ENCODE peak calls at places on chromosome X, in six cellular contexts. E, T, X, C, M and O are unnamed samples.

GRCh38 chrX:18883961-18884765 is 99.8 kb downstream of the PHKA2 start:
- DNase-seq in E (no peak), T (no peak), X (no peak), C (no peak), M (no peak), O (no peak)

GRCh38 chrX:12890467-12890866 is 16.0 kb upstream of the TLR8 start:
- DNase-seq in E (no peak), T (no peak), X (no peak), C (no peak), M (no peak), O (no peak)

GRCh38 chrX:46710927-46711623 is 47.8 kb downstream of the SLC9A7 start:
- DNase-seq in E (no peak), T (no peak), X (no peak), C (no peak), M (no peak), O (no peak)

GRCh38 chrX:134172588-134173259 is 64.3 kb upstream of the CCDC160 start:
- DNase-seq in E (peak), T (peak), X (no peak), C (no peak), M (no peak), O (no peak)

GRCh38 chrX:11105080-11105479 is 6.1 kb upstream of the HCCS start:
- DNase-seq in E (no peak), T (no peak), X (peak), C (peak), M (peak), O (peak)

GRCh38 chrX:96389314-96390048 is 295.2 kb upstream of the DIAPH2 start:
- DNase-seq in E (no peak), T (no peak), X (no peak), C (peak), M (no peak), O (peak)

GRCh38 chrX:2252331-2253065 is 248.3 kb downstream of the DHRSX start:
- DNase-seq in E (no peak), T (no peak), X (no peak), C (no peak), M (no peak), O (no peak)

GRCh38 chrX:129980540-129981206 is 1.8 kb upstream of the BCORL1 start:
- DNase-seq in E (peak), T (peak), X (no peak), C (no peak), M (no peak), O (no peak)

GRCh38 chrX:69988955-69989394 is 60.8 kb downstream of the AWAT2 start:
- DNase-seq in E (no peak), T (no peak), X (no peak), C (peak), M (no peak), O (peak)

GRCh38 chrX:44071847-44072545 is 98.8 kb upstream of the NDP start:
- DNase-seq in E (no peak), T (no peak), X (peak), C (peak), M (peak), O (peak)

GRCh38 chrX:129726307-129727111 is 12.3 kb upstream of the XPNPEP2 start:
- DNase-seq in E (no peak), T (peak), X (peak), C (peak), M (peak), O (peak)

GRCh38 chrX:149469406-149469805 is 35.7 kb downstream of the IDS start:
- DNase-seq in E (no peak), T (no peak), X (no peak), C (no peak), M (no peak), O (no peak)

GRCh38 chrX:129522184-129523059 is 868 bp downstream of the SMARCA1 start:
- DNase-seq in E (no peak), T (peak), X (peak), C (peak), M (peak), O (peak)

GRCh38 chrX:150455220-150455618 is 92.1 kb downstream of the MAMLD1 start:
- DNase-seq in E (no peak), T (no peak), X (no peak), C (no peak), M (no peak), O (no peak)

GRCh38 chrX:115687595-115687994 is 126.6 kb downstream of the PLS3 start:
- DNase-seq in E (no peak), T (no peak), X (no peak), C (no peak), M (no peak), O (no peak)

GRCh38 chrX:115939070-115939469 is 231.5 kb upstream of the AGTR2 start:
- DNase-seq in E (no peak), T (no peak), X (no peak), C (no peak), M (no peak), O (no peak)

GRCh38 chrX:21932277-21932996 is 8.1 kb upstream of the SMS start:
- DNase-seq in E (no peak), T (no peak), X (peak), C (peak), M (peak), O (peak)

GRCh38 chrX:133232331-133232730 is 14.2 kb upstream of the TFDP3 start:
- DNase-seq in E (no peak), T (no peak), X (no peak), C (no peak), M (no peak), O (peak)

GRCh38 chrX:41599507-41599906 is 89.3 kb upstream of the GPR34 start:
- DNase-seq in E (no peak), T (no peak), X (no peak), C (no peak), M (no peak), O (no peak)

GRCh38 chrX:32745323-32745722 is 466.0 kb downstream of the DMD start:
- DNase-seq in E (no peak), T (no peak), X (no peak), C (no peak), M (no peak), O (peak)

GRCh38 chrX:123988423-123989116 is 27.1 kb downstream of the STAG2 start:
- DNase-seq in E (no peak), T (no peak), X (no peak), C (no peak), M (no peak), O (no peak)

GRCh38 chrX:11953615-11954014 is 184.7 kb upstream of the FRMPD4 start:
- DNase-seq in E (no peak), T (no peak), X (peak), C (peak), M (peak), O (peak)

GRCh38 chrX:110087485-110088356 is 84.8 kb downstream of the TMEM164 start:
- DNase-seq in E (no peak), T (no peak), X (peak), C (peak), M (peak), O (peak)

GRCh38 chrX:84340981-84341380 is 153.0 kb upstream of the RPS6KA6 start:
- DNase-seq in E (no peak), T (no peak), X (peak), C (peak), M (peak), O (peak)

GRCh38 chrX:14501312-14501711 is 28.0 kb upstream of the GLRA2 start:
- DNase-seq in E (no peak), T (no peak), X (no peak), C (no peak), M (no peak), O (no peak)

GRCh38 chrX:100512471-100512870 is 72.3 kb upstream of the TNMD start:
- DNase-seq in E (no peak), T (no peak), X (no peak), C (peak), M (no peak), O (peak)

GRCh38 chrX:120697053-120697452 is 67.2 kb upstream of the C1GALT1C1 start:
- DNase-seq in E (no peak), T (no peak), X (no peak), C (no peak), M (no peak), O (no peak)

GRCh38 chrX:154733072-154733425 is 17.8 kb downstream of the GAB3 start:
- DNase-seq in E (no peak), T (no peak), X (peak), C (peak), M (peak), O (peak)

GRCh38 chrX:142096263-142096662 is 108.8 kb downstream of the MAGEC2 start:
- DNase-seq in E (no peak), T (no peak), X (no peak), C (no peak), M (no peak), O (no peak)

GRCh38 chrX:18415386-18415785 is 10.0 kb upstream of the CDKL5 start:
- DNase-seq in E (no peak), T (no peak), X (peak), C (peak), M (no peak), O (no peak)

GRCh38 chrX:27807690-27808089 is at the start of gene MAGEB10:
- DNase-seq in E (no peak), T (no peak), X (no peak), C (no peak), M (no peak), O (no peak)

GRCh38 chrX:34559325-34559724 is 97.8 kb downstream of the TMEM47 start:
- DNase-seq in E (no peak), T (no peak), X (peak), C (peak), M (no peak), O (peak)

GRCh38 chrX:127207326-127207725 is 387.8 kb downstream of the PRR32 start:
- DNase-seq in E (no peak), T (no peak), X (no peak), C (no peak), M (no peak), O (no peak)

GRCh38 chrX:132940727-132941162 is 17.7 kb downstream of the HS6ST2 start:
- DNase-seq in E (no peak), T (no peak), X (no peak), C (no peak), M (no peak), O (peak)

GRCh38 chrX:103918050-103918449 is 44.4 kb upstream of the TMSB15B start:
- DNase-seq in E (peak), T (peak), X (peak), C (peak), M (peak), O (peak)

GRCh38 chrX:19512359-19512758 is 2.9 kb downstream of the MAP3K15 start:
- DNase-seq in E (no peak), T (no peak), X (no peak), C (no peak), M (no peak), O (no peak)

GRCh38 chrX:112147206-112147605 is 64.6 kb upstream of the TRPC5 start:
- DNase-seq in E (no peak), T (no peak), X (no peak), C (peak), M (no peak), O (no peak)
- TF ChIP-seq CTCF in E (no peak), T (peak), X (peak), C (peak), M (no peak), O (no peak)

GRCh38 chrX:78476701-78477100 is 149.3 kb upstream of the CYSLTR1 start:
- DNase-seq in E (no peak), T (no peak), X (no peak), C (peak), M (no peak), O (no peak)
- TF ChIP-seq CTCF in E (no peak), T (no peak), X (no peak), C (no peak), M (no peak), O (no peak)

GRCh38 chrX:38986586-38986985 is 185.3 kb downstream of the MID1IP1 start:
- DNase-seq in E (no peak), T (no peak), X (no peak), C (no peak), M (no peak), O (no peak)
- TF ChIP-seq CTCF in E (no peak), T (no peak), X (no peak), C (no peak), M (no peak), O (no peak)

GRCh38 chrX:45323387-45323786 is 122.7 kb upstream of the DIPK2B start:
- DNase-seq in E (no peak), T (no peak), X (no peak), C (no peak), M (no peak), O (peak)

GRCh38 chrX:45322820-45323219 is 122.1 kb upstream of the DIPK2B start:
- DNase-seq in E (no peak), T (no peak), X (no peak), C (peak), M (peak), O (peak)

GRCh38 chrX:45320191-45320590 is 119.5 kb upstream of the DIPK2B start:
- DNase-seq in E (no peak), T (no peak), X (no peak), C (no peak), M (no peak), O (no peak)

GRCh38 chrX:45324941-45325340 is 124.3 kb upstream of the DIPK2B start:
- DNase-seq in E (no peak), T (no peak), X (peak), C (peak), M (no peak), O (no peak)

GRCh38 chrX:45322382-45322781 is 121.7 kb upstream of the DIPK2B start:
- DNase-seq in E (no peak), T (no peak), X (peak), C (peak), M (peak), O (peak)
- TF ChIP-seq CTCF in E (peak), T (no peak), X (peak), C (peak), M (peak), O (peak)

GRCh38 chrX:9622128-9622527 is 143.5 kb downstream of the GPR143 start:
- DNase-seq in E (no peak), T (no peak), X (no peak), C (no peak), M (no peak), O (no peak)
- TF ChIP-seq CTCF in E (no peak), T (no peak), X (no peak), C (no peak), M (no peak), O (no peak)

DNA sequence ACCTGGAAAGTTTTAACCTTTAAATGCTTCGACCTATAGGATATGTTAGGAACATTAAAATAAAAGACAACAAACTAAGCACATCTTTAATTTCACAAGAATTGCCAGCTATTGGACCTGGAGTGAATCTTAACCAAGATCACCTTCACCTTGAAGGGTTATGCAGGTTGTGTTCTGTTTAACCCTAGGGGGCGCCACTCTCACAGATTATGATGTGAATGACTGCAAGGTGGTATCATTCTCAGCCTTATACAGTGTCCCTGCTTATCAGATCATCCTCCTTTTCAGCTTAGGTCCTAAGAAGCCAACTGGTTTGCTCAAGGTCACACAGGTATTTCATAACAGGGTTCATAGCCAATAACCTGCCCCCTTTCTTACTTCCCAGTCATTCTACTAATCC is 23.5 kb downstream of the INTS6L start:
- DNase-seq in E (peak), T (no peak), X (no peak), C (no peak), M (no peak), O (no peak)
- TF ChIP-seq CTCF in E (peak), T (peak), X (peak), C (peak), M (peak), O (no peak)

GRCh38 chrX:153571159-153571908 is 27.6 kb downstream of the CCNQ start:
- DNase-seq in E (no peak), T (no peak), X (no peak), C (no peak), M (no peak), O (no peak)

GRCh38 chrX:153569475-153569874 is 29.5 kb downstream of the CCNQ start:
- DNase-seq in E (no peak), T (no peak), X (no peak), C (no peak), M (no peak), O (no peak)

GRCh38 chrX:153565996-153566580 is 32.9 kb downstream of the CCNQ start:
- DNase-seq in E (no peak), T (no peak), X (no peak), C (no peak), M (no peak), O (no peak)

GRCh38 chrX:153572601-153573000 is 26.3 kb downstream of the CCNQ start:
- DNase-seq in E (no peak), T (no peak), X (no peak), C (no peak), M (no peak), O (no peak)

DNA sequence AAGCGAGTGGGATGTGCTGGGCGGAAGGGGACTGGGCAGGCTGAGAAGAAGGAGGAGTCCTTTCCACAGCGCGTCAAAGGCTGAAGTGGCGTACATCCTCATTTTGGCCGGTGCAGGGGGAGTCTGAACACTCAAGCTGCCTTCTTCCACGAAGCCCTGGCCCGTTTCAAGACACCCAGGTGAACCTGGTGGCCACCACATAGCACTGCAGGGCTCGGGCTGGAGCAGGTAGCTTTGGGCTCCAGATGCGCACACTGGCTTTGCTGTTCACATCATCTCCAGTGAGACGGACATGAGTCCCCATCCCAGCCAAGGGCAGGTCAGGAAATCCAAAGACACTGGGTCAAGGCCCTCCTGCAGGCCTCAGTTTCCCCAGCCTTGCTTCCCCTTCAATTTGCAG is 30.3 kb downstream of the CCNQ start:
- DNase-seq in E (no peak), T (no peak), X (no peak), C (no peak), M (no peak), O (no peak)
- TF ChIP-seq CTCF in E (no peak), T (peak), X (peak), C (no peak), M (no peak), O (no peak)